ENCODE peak calls at places on chromosomes 12 and 14, in six cellular contexts. One of them, this sample, is unnamed.

GRCh38 chr12:17358850-17359249 is 731.1 kb downstream of the RERGL start:
- DNase-seq in ovary: no peak
- DNase-seq in neural progenitor cell: peak; percentile 66
- DNase-seq in body of pancreas: no peak
- DNase-seq in psoas muscle: no peak
- DNase-seq in sigmoid colon: no peak
- DNase-seq in this sample: no peak

GRCh38 chr14:64943981-64944520 is 1.5 kb upstream of the GPX2 start:
- DNase-seq in body of pancreas: no peak
- DNase-seq in ovary: no peak
- DNase-seq in psoas muscle: no peak
- DNase-seq in sigmoid colon: no peak
- DNase-seq in neural progenitor cell: no peak
- DNase-seq in this sample: no peak

GRCh38 chr12:51439330-51439729 is 14.7 kb downstream of the SLC4A8 start:
- DNase-seq in body of pancreas: no peak
- DNase-seq in neural progenitor cell: no peak
- DNase-seq in psoas muscle: no peak
- DNase-seq in sigmoid colon: no peak
- DNase-seq in ovary: no peak
- DNase-seq in this sample: no peak

GRCh38 chr12:92987846-92988621 is 58.9 kb upstream of the EEA1 start:
- DNase-seq in sigmoid colon: no peak
- DNase-seq in body of pancreas: no peak
- DNase-seq in psoas muscle: peak; percentile 25
- DNase-seq in ovary: no peak
- DNase-seq in neural progenitor cell: peak; percentile 7
- DNase-seq in this sample: no peak

GRCh38 chr14:56514663-56515371 is 64.8 kb upstream of the TMEM260 start:
- DNase-seq in psoas muscle: no peak
- DNase-seq in body of pancreas: no peak
- DNase-seq in neural progenitor cell: no peak
- DNase-seq in sigmoid colon: no peak
- DNase-seq in ovary: no peak
- DNase-seq in this sample: no peak

GRCh38 chr12:193282-193681 is 20.7 kb downstream of the SLC6A12 start:
- DNase-seq in psoas muscle: no peak
- DNase-seq in sigmoid colon: no peak
- DNase-seq in body of pancreas: no peak
- DNase-seq in ovary: no peak
- DNase-seq in neural progenitor cell: no peak
- DNase-seq in this sample: no peak

GRCh38 chr12:49066120-49066519 is 3.7 kb downstream of the RHEBL1 start:
- DNase-seq in psoas muscle: no peak
- DNase-seq in neural progenitor cell: no peak
- DNase-seq in ovary: no peak
- DNase-seq in body of pancreas: no peak
- DNase-seq in sigmoid colon: no peak
- DNase-seq in this sample: no peak

GRCh38 chr12:42288544-42288943 is 37.4 kb downstream of the ZCRB1 start:
- DNase-seq in sigmoid colon: no peak
- DNase-seq in ovary: no peak
- DNase-seq in psoas muscle: no peak
- DNase-seq in body of pancreas: no peak
- DNase-seq in neural progenitor cell: no peak
- DNase-seq in this sample: no peak

GRCh38 chr12:115771065-115771464 is 506.4 kb downstream of the MED13L start:
- DNase-seq in psoas muscle: no peak
- DNase-seq in neural progenitor cell: peak; percentile 44
- DNase-seq in ovary: no peak
- DNase-seq in sigmoid colon: no peak
- DNase-seq in body of pancreas: no peak
- DNase-seq in this sample: no peak

GRCh38 chr12:28583771-28584261 is 393.6 kb downstream of the CCDC91 start:
- DNase-seq in ovary: no peak
- DNase-seq in neural progenitor cell: no peak
- DNase-seq in body of pancreas: no peak
- DNase-seq in psoas muscle: no peak
- DNase-seq in sigmoid colon: no peak
- DNase-seq in this sample: no peak

GRCh38 chr14:34843011-34843554 is 32.1 kb downstream of the BAZ1A start:
- DNase-seq in body of pancreas: no peak
- DNase-seq in neural progenitor cell: no peak
- DNase-seq in psoas muscle: no peak
- DNase-seq in ovary: no peak
- DNase-seq in sigmoid colon: no peak
- DNase-seq in this sample: no peak

GRCh38 chr14:47057364-47057763 is 405.8 kb upstream of the RPL10L start:
- DNase-seq in sigmoid colon: no peak
- DNase-seq in ovary: no peak
- DNase-seq in body of pancreas: no peak
- DNase-seq in neural progenitor cell: no peak
- DNase-seq in psoas muscle: no peak
- DNase-seq in this sample: no peak

GRCh38 chr12:27549801-27550652 is 26.0 kb downstream of the PPFIBP1 start:
- DNase-seq in sigmoid colon: peak; percentile 94
- DNase-seq in neural progenitor cell: no peak
- DNase-seq in psoas muscle: peak; percentile 81
- DNase-seq in body of pancreas: peak; percentile 91
- DNase-seq in ovary: peak; percentile 87
- DNase-seq in this sample: no peak

GRCh38 chr12:96383991-96384390 is 16.2 kb downstream of the CDK17 start:
- DNase-seq in body of pancreas: no peak
- DNase-seq in sigmoid colon: no peak
- DNase-seq in neural progenitor cell: no peak
- DNase-seq in psoas muscle: no peak
- DNase-seq in ovary: no peak
- DNase-seq in this sample: no peak

GRCh38 chr14:93838253-93838652 is 50.0 kb upstream of the PRIMA1 start:
- DNase-seq in psoas muscle: no peak
- DNase-seq in neural progenitor cell: no peak
- DNase-seq in ovary: no peak
- DNase-seq in body of pancreas: no peak
- DNase-seq in sigmoid colon: no peak
- DNase-seq in this sample: no peak

GRCh38 chr12:77980782-77981181 is 150.1 kb downstream of the NAV3 start:
- DNase-seq in neural progenitor cell: no peak
- DNase-seq in sigmoid colon: no peak
- DNase-seq in psoas muscle: no peak
- DNase-seq in ovary: no peak
- DNase-seq in body of pancreas: no peak
- DNase-seq in this sample: no peak

GRCh38 chr12:24750263-24750662 is 198.6 kb downstream of the BCAT1 start:
- DNase-seq in body of pancreas: no peak
- DNase-seq in psoas muscle: no peak
- DNase-seq in neural progenitor cell: peak; percentile 71
- DNase-seq in sigmoid colon: no peak
- DNase-seq in ovary: no peak
- DNase-seq in this sample: no peak

GRCh38 chr14:72850360-72850759 is 43.5 kb downstream of the DPF3 start:
- DNase-seq in ovary: no peak
- DNase-seq in psoas muscle: no peak
- DNase-seq in sigmoid colon: no peak
- DNase-seq in body of pancreas: no peak
- DNase-seq in neural progenitor cell: no peak
- DNase-seq in this sample: no peak

GRCh38 chr12:115341442-115341841 is 657.5 kb upstream of the TBX3 start:
- DNase-seq in neural progenitor cell: no peak
- DNase-seq in ovary: peak; percentile 53
- DNase-seq in body of pancreas: peak; percentile 57
- DNase-seq in sigmoid colon: peak; percentile 95
- DNase-seq in psoas muscle: peak; percentile 84
- DNase-seq in this sample: no peak

GRCh38 chr14:50835280-50835679 is 4.3 kb upstream of the NIN start:
- DNase-seq in body of pancreas: no peak
- DNase-seq in sigmoid colon: no peak
- DNase-seq in psoas muscle: no peak
- DNase-seq in neural progenitor cell: no peak
- DNase-seq in ovary: no peak
- DNase-seq in this sample: no peak

GRCh38 chr12:95266250-95266649 is 48.6 kb downstream of the VEZT start:
- DNase-seq in neural progenitor cell: no peak
- DNase-seq in sigmoid colon: no peak
- DNase-seq in psoas muscle: no peak
- DNase-seq in ovary: no peak
- DNase-seq in body of pancreas: no peak
- DNase-seq in this sample: no peak

GRCh38 chr12:95265765-95266164 is 48.2 kb downstream of the VEZT start:
- DNase-seq in sigmoid colon: no peak
- DNase-seq in psoas muscle: no peak
- DNase-seq in body of pancreas: no peak
- DNase-seq in neural progenitor cell: no peak
- DNase-seq in ovary: no peak
- DNase-seq in this sample: no peak

GRCh38 chr12:95269892-95270291 is 52.3 kb downstream of the VEZT start:
- DNase-seq in sigmoid colon: no peak
- DNase-seq in ovary: no peak
- DNase-seq in body of pancreas: no peak
- DNase-seq in psoas muscle: no peak
- DNase-seq in neural progenitor cell: no peak
- DNase-seq in this sample: no peak
- TF ChIP-seq CTCF in sigmoid colon: no peak
- TF ChIP-seq CTCF in ovary: no peak
- TF ChIP-seq CTCF in body of pancreas: no peak
- TF ChIP-seq CTCF in psoas muscle: no peak
- TF ChIP-seq CTCF in neural progenitor cell: no peak
- TF ChIP-seq CTCF in this sample: no peak

DNA sequence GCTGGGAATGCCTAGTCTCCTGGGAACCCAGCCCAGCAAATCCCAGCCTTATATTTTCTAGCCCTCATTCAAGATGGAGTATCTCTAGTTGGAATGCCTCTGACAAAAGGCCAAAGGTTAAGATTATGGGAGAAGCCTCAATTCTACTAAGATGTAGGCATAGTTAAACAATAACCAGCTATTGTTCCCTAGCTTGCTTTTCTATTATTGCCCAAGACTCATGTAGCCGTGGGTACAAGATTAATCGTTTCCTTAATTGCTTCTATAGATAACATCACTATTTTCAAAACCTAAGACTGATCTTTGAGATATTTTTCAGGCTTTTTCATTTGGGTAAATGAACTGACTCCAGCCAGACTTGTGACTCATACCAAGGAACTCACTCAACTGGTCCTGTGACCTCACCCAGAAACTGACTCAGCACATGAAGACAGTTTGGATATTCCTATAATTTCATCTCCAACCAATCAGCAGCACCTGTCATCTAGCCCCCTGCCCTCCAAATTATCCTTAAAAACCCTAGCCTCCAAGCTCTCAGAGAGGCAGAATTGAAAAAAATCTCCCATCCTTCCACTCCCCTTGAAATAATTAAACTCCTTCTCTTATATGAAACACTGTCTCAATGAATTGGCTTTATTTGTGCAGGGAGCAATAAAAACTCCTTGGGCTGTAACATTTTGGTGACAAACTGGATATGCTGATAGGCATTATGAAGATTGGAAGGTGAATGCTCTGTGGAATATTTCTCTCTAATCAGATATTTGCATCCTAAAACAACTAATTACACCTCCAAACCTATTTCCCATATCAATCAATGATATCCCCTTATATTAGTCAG is 589.0 kb downstream of the C12orf50 start:
- DNase-seq in body of pancreas: peak; percentile 29
- DNase-seq in neural progenitor cell: no peak
- DNase-seq in sigmoid colon: no peak
- DNase-seq in ovary: no peak
- DNase-seq in psoas muscle: no peak
- DNase-seq in this sample: no peak
- H3K27ac ChIP-seq in body of pancreas: no peak overlapping the region
- H3K27ac ChIP-seq in neural progenitor cell: no peak overlapping the region
- H3K27ac ChIP-seq in sigmoid colon: no peak overlapping the region
- H3K27ac ChIP-seq in ovary: no peak overlapping the region
- H3K27ac ChIP-seq in psoas muscle: no peak overlapping the region
- H3K27ac ChIP-seq in this sample: no peak overlapping the region

DNA sequence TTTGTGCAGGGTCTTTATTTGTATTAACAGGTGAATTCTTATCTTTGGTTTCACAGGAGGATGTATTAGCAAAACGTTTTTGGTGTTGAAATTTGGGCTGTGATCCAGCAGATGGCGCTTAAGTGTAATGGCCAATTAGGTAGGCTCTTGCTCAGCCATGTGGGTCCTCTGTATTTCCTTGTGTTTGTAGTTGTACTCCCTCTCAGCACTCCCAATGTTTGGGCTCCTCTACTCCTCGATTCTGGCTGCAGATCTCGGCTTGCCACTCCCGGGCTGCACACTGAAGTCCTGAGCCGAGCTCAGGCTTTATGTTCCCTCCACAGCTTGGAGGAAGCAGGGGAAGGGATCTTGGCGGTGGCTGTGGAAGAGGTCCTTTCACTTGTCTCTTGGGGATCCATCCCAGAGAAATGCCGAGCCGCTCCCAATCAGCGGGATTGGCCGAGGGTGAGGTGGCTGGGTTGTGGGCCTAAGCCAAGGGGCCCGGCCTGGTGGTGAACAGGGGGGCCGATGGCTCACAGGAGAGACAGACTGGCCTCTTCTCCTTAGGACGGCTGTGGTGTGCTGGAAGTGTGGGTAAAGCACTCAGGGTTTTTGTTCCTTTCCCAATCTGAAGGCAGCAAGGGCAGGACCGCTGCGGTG is 133.7 kb downstream of the AEBP2 start:
- DNase-seq in body of pancreas: no peak
- DNase-seq in ovary: no peak
- DNase-seq in sigmoid colon: no peak
- DNase-seq in psoas muscle: no peak
- DNase-seq in neural progenitor cell: peak; percentile 62
- DNase-seq in this sample: no peak
- TF ChIP-seq CTCF in body of pancreas: peak; percentile 12
- TF ChIP-seq CTCF in ovary: no peak
- TF ChIP-seq CTCF in sigmoid colon: no peak
- TF ChIP-seq CTCF in psoas muscle: peak; percentile 9
- TF ChIP-seq CTCF in neural progenitor cell: peak; percentile 71
- TF ChIP-seq CTCF in this sample: no peak

DNA sequence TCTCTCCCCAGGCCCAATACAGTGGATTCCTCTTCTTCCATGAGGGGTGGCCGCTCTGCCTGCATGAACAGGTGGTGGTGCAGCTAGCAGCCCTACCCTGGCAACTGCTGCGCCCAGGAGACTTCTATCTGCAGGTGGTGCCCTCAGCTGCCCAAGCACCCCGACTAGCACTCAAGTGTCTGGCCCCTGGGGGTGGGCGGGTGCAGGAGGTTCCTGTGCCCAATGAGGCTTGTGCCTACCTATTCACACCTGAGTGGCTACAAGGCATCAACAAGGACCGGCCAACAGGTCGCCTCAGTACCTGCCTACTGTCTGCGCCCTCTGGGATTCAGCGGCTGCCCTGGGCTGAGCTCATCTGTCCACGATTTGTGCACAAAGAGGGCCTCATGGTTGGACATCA is 3.8 kb downstream of the ARHGEF40 start:
- DNase-seq in body of pancreas: no peak
- DNase-seq in neural progenitor cell: no peak
- DNase-seq in ovary: no peak
- DNase-seq in psoas muscle: no peak
- DNase-seq in sigmoid colon: no peak
- DNase-seq in this sample: no peak
- H3K27ac ChIP-seq in body of pancreas: no peak overlapping the region
- H3K27ac ChIP-seq in neural progenitor cell: no peak overlapping the region
- H3K27ac ChIP-seq in ovary: no peak overlapping the region
- H3K27ac ChIP-seq in psoas muscle: no peak overlapping the region
- H3K27ac ChIP-seq in sigmoid colon: no peak overlapping the region
- H3K27ac ChIP-seq in this sample: no peak overlapping the region

This sample was measured in CD4-positive, alpha-beta T cell.